ENCODE peak calls at places on chromosomes 7 and 10, in nine cellular contexts. A, L, I, Y, B, F, U, Z and Q are unnamed samples.
A peak's percentile ranks its signal among the peaks of the same experiment; 100 is the strongest.

GRCh38 chr10:28411648-28412047 is 108.8 kb upstream of the MPP7 start:
- DNase-seq in A (no peak), L (no peak), I (no peak), Y (no peak), B (peak; percentile 40), F (no peak), U (no peak), Z (no peak), Q (no peak)

GRCh38 chr7:140358771-140359095 is 39.6 kb downstream of the SLC37A3 start:
- DNase-seq in A (no peak), L (no peak), I (no peak), Y (no peak), B (no peak), F (no peak), U (no peak), Z (no peak), Q (no peak)

GRCh38 chr10:75658036-75658435 is 226.6 kb downstream of the LRMDA start:
- DNase-seq in A (no peak), L (no peak), I (no peak), Y (no peak), B (no peak), F (no peak), U (no peak), Z (no peak), Q (no peak)

GRCh38 chr10:120260446-120260845 is 196.6 kb upstream of the PLPP4 start:
- DNase-seq in A (no peak), L (no peak), I (no peak), Y (no peak), B (no peak), F (no peak), U (no peak), Z (no peak), Q (no peak)

GRCh38 chr7:40799-41750 is 151.3 kb upstream of the FAM20C start:
- DNase-seq in A (no peak), L (peak; percentile 44), I (no peak), Y (no peak), B (no peak), F (no peak), U (no peak), Z (no peak), Q (no peak)

GRCh38 chr10:47421057-47421952 is 37.2 kb upstream of the ZNF488 start:
- DNase-seq in A (no peak), L (no peak), I (no peak), Y (peak; percentile 71), B (no peak), F (no peak), U (no peak), Z (no peak), Q (peak; percentile 36)

GRCh38 chr7:18498327-18498726 is 2.8 kb downstream of the HDAC9 start:
- DNase-seq in A (no peak), L (no peak), I (no peak), Y (no peak), B (no peak), F (no peak), U (no peak), Z (no peak), Q (no peak)

GRCh38 chr7:503575-504111 is 16.0 kb downstream of the PDGFA start:
- DNase-seq in A (no peak), L (peak; percentile 78), I (peak; percentile 98), Y (no peak), B (peak; percentile 78), F (peak; percentile 95), U (no peak), Z (no peak), Q (no peak)

GRCh38 chr10:8444630-8445029 is 390.1 kb downstream of the GATA3 start:
- DNase-seq in A (no peak), L (no peak), I (no peak), Y (no peak), B (no peak), F (no peak), U (no peak), Z (no peak), Q (no peak)

GRCh38 chr10:69936091-69936490 is 116.6 kb upstream of the MACROH2A2 start:
- DNase-seq in A (no peak), L (no peak), I (no peak), Y (no peak), B (peak; percentile 21), F (no peak), U (no peak), Z (no peak), Q (no peak)

GRCh38 chr10:132929953-132930640 is 12.3 kb downstream of the CFAP46 start:
- DNase-seq in A (no peak), L (no peak), I (no peak), Y (no peak), B (no peak), F (no peak), U (no peak), Z (no peak), Q (no peak)

GRCh38 chr7:45984386-45985295 is 63.6 kb upstream of the IGFBP3 start:
- DNase-seq in A (no peak), L (no peak), I (no peak), Y (no peak), B (peak; percentile 44), F (no peak), U (no peak), Z (no peak), Q (no peak)

GRCh38 chr10:110395350-110396283 is 90.9 kb upstream of the SMNDC1 start:
- DNase-seq in A (no peak), L (no peak), I (peak; percentile 79), Y (peak; percentile 98), B (peak; percentile 98), F (peak; percentile 89), U (peak; percentile 99), Z (no peak), Q (peak; percentile 86)

GRCh38 chr7:1290262-1291039 is 57.8 kb downstream of the UNCX start:
- DNase-seq in A (no peak), L (no peak), I (peak; percentile 55), Y (peak; percentile 39), B (peak; percentile 22), F (no peak), U (peak; percentile 3), Z (no peak), Q (no peak)

GRCh38 chr10:104735469-104735868 is 94.4 kb downstream of the SORCS3 start:
- DNase-seq in A (no peak), L (no peak), I (no peak), Y (no peak), B (no peak), F (no peak), U (no peak), Z (no peak), Q (no peak)

GRCh38 chr10:125172694-125173093 is 12.3 kb upstream of the CTBP2 start:
- DNase-seq in A (no peak), L (no peak), I (no peak), Y (no peak), B (no peak), F (no peak), U (no peak), Z (no peak), Q (no peak)

DNA sequence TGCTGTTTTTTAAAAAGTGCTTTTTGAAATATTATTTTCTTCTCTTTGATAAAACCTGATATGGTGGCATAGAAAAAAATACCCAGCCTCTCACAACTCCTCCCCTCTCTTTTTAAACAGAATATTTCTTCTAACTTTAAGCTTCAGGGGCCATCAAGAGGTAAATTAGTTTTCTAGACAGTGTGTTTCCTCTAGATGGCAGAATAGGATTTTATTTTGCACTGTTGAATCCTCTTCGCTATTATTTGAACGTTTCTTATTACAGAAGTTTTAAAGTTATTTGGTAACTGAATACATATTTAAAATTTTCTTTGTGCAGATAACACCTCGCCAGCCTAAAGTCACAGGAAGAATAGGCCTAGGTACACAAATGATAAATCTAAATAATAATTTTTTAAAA is 30.3 kb downstream of the ARL5B start:
- DNase-seq in A (no peak), L (no peak), I (no peak), Y (peak; percentile 73), B (peak; percentile 33), F (no peak), U (no peak), Z (no peak), Q (no peak)
- TF ChIP-seq CTCF in A (no peak), L (no peak), I (peak; percentile 32), Y (peak; percentile 52), B (peak; percentile 65), F (no peak), U (no peak), Z (no peak), Q (peak; percentile 54)

GRCh38 chr10:36173364-36173763 is 531.3 kb upstream of the FZD8 start:
- DNase-seq in A (no peak), L (no peak), I (no peak), Y (no peak), B (peak; percentile 51), F (no peak), U (peak; percentile 95), Z (no peak), Q (no peak)
- H3K27ac ChIP-seq in A (peak overlapping the region; percentile 69), L (no peak overlapping the region), I (no peak overlapping the region), Y (no peak overlapping the region), B (peak overlapping the region; percentile 71), F (no peak overlapping the region), U (peak overlapping the region; percentile 97), Z (no peak overlapping the region), Q (no peak overlapping the region)

DNA sequence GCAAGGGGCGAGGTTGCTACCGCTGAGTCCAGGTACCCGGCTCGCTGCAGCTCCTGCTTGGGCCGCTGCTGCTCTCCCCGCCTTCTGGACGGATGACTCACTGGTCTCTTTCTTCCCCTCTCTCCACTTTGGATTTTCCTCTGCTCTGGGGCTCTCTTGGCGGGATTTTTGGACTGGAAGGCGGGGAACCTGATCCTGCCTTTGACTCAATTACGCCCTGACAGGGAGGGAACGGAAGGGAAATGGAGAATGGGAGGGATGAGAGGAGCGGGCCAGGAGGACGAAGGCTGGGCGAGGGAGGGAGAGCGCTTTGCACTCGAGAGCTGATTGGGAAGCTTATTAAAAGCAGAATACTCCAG is at the start of gene PTN:
- DNase-seq in A (no peak), L (peak; percentile 78), I (peak; percentile 17), Y (peak; percentile 65), B (no peak), F (no peak), U (no peak), Z (no peak), Q (peak; percentile 43)
- H3K4me3 ChIP-seq in A (peak within 1 kb of the TSS; percentile 57), L (peak within 1 kb of the TSS; percentile 39), I (no peak within 1 kb of the TSS), Y (peak within 1 kb of the TSS; percentile 70), B (no peak within 1 kb of the TSS), F (no peak within 1 kb of the TSS), U (no peak within 1 kb of the TSS), Z (peak within 1 kb of the TSS; percentile 70), Q (peak within 1 kb of the TSS; percentile 86)

GRCh38 chr7:8668627-8669500 is 235.5 kb downstream of the NXPH1 start:
- DNase-seq in A (no peak), L (no peak), I (no peak), Y (no peak), B (no peak), F (no peak), U (no peak), Z (no peak), Q (no peak)

GRCh38 chr7:8669501-8669851 is 236.1 kb downstream of the NXPH1 start:
- DNase-seq in A (no peak), L (no peak), I (peak; percentile 72), Y (no peak), B (no peak), F (peak; percentile 27), U (no peak), Z (no peak), Q (no peak)
- TF ChIP-seq CTCF in A (no peak), L (no peak), I (no peak), Y (no peak), B (no peak), F (no peak), U (no peak), Z (no peak), Q (no peak)